ENCODE peak calls at places on chromosomes 4 and X, in four cellular contexts. One of them, this sample, is unnamed. For H3K4me1, the result is how much of the 10 kb centered on the place peaks cover.

GRCh38 chrX:78131117-78131516 is 8.3 kb downstream of the TAF9B start:
- DNase-seq in HepG2: no peak
- DNase-seq in GM12878: no peak
- DNase-seq in K562: no peak
- DNase-seq in this sample: no peak

GRCh38 chr4:156606444-156607197 is 365.0 kb downstream of the PDGFC start:
- DNase-seq in HepG2: no peak
- DNase-seq in GM12878: no peak
- DNase-seq in K562: no peak
- DNase-seq in this sample: no peak

GRCh38 chr4:128604204-128604603 is 205.3 kb upstream of the JADE1 start:
- DNase-seq in HepG2: no peak
- DNase-seq in GM12878: no peak
- DNase-seq in K562: no peak
- DNase-seq in this sample: no peak

GRCh38 chr4:38242822-38243384 is 282.7 kb downstream of the PTTG2 start:
- DNase-seq in HepG2: no peak
- DNase-seq in GM12878: no peak
- DNase-seq in K562: peak
- DNase-seq in this sample: peak

GRCh38 chr4:151418385-151418784 is 9.4 kb downstream of the FHIP1A start:
- DNase-seq in HepG2: peak
- DNase-seq in GM12878: no peak
- DNase-seq in K562: no peak
- DNase-seq in this sample: no peak

GRCh38 chr4:31995943-31996901 is 1276.1 kb downstream of the PCDH7 start:
- DNase-seq in HepG2: no peak
- DNase-seq in GM12878: no peak
- DNase-seq in K562: peak
- DNase-seq in this sample: no peak

GRCh38 chrX:7515681-7516413 is 327.1 kb upstream of the VCX start:
- DNase-seq in HepG2: no peak
- DNase-seq in GM12878: no peak
- DNase-seq in K562: no peak
- DNase-seq in this sample: no peak

GRCh38 chrX:57447856-57448255 is 144.0 kb upstream of the ZXDB start:
- DNase-seq in HepG2: peak
- DNase-seq in GM12878: no peak
- DNase-seq in K562: no peak
- DNase-seq in this sample: no peak

GRCh38 chrX:105190252-105190853 is 30.1 kb downstream of the TEX13A start:
- DNase-seq in HepG2: no peak
- DNase-seq in GM12878: no peak
- DNase-seq in K562: peak
- DNase-seq in this sample: no peak

GRCh38 chrX:150225266-150225665 is 137.9 kb upstream of the MAMLD1 start:
- DNase-seq in HepG2: no peak
- DNase-seq in GM12878: no peak
- DNase-seq in K562: no peak
- DNase-seq in this sample: no peak
- H3K4me1 ChIP-seq in HepG2: under half
- H3K4me1 ChIP-seq in GM12878: under half
- H3K4me1 ChIP-seq in K562: under half
- H3K4me1 ChIP-seq in this sample: under half

DNA sequence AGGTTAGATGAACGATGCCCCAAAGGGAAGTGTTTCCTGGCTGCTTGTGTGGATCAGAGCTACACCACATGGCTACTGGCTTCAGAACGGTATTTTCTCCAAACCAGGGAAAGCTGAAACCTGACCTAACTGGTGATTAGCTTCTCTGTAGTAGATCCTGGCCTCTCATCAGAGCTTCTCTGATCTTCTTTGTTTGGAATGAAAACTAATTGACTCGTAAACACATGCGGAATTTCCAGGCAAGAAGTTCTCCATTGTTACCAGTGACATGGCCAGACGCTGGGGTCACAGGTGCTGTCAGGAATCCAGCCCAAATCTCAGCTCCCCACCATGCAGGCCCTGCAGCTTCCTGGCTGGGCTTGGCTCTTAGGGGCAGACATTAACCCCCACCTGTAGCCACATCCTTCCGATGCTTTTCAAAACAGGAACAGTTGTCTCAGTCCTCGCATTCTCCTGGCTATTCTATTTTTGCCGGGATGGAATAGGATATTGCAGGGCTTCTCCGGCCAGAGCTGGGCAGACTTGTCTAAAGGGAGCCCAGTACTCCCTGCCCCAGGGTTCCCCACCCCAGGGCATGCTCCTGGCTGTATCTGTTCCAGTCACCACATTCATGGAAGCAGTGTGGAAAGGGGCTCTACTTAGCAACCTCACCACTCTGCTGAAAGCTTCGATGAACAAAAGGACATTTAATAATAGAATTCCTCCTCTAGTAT is 305.4 kb upstream of the F9 start:
- DNase-seq in HepG2: no peak
- DNase-seq in GM12878: no peak
- DNase-seq in K562: no peak
- DNase-seq in this sample: peak
- TF ChIP-seq HDAC6 in HepG2: no peak
- TF ChIP-seq HDAC6 in GM12878: no peak
- TF ChIP-seq HDAC6 in K562: no peak
- TF ChIP-seq HDAC6 in this sample: no peak

GRCh38 chr4:7786517-7786916 is 153.1 kb downstream of the AFAP1 start:
- DNase-seq in HepG2: no peak
- DNase-seq in GM12878: no peak
- DNase-seq in K562: no peak
- DNase-seq in this sample: no peak

GRCh38 chr4:7788193-7788592 is 151.5 kb downstream of the AFAP1 start:
- DNase-seq in HepG2: no peak
- DNase-seq in GM12878: no peak
- DNase-seq in K562: no peak
- DNase-seq in this sample: no peak

GRCh38 chr4:7786040-7786439 is 153.6 kb downstream of the AFAP1 start:
- DNase-seq in HepG2: no peak
- DNase-seq in GM12878: no peak
- DNase-seq in K562: no peak
- DNase-seq in this sample: no peak

GRCh38 chr4:7787681-7788141 is 151.9 kb downstream of the AFAP1 start:
- DNase-seq in HepG2: no peak
- DNase-seq in GM12878: no peak
- DNase-seq in K562: no peak
- DNase-seq in this sample: no peak

DNA sequence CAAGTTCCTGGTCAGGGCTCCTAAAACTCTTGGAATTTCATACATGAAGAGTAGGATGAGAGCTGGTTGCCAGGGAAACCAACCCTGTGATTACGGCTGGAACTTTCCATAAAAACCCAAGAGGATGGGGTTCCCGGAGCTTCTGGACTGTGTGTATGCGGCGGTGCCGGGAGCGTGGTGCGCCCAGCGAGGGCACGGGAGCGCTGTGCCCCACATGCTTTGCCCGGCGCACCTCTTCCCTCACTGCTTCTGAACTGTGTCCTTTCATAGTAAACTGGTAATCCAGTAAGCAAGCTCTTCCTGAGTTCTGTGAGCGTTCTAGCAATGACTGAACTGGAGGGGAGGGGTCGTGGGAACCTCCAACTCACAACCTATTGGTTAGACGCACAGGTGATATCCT is 152.6 kb downstream of the AFAP1 start:
- DNase-seq in HepG2: no peak
- DNase-seq in GM12878: no peak
- DNase-seq in K562: no peak
- DNase-seq in this sample: no peak
- H3K4me1 ChIP-seq in HepG2: under half
- H3K4me1 ChIP-seq in GM12878: under half
- H3K4me1 ChIP-seq in K562: under half
- H3K4me1 ChIP-seq in this sample: under half

GRCh38 chr4:174686826-174687225 is 142.2 kb downstream of the GLRA3 start:
- DNase-seq in HepG2: no peak
- DNase-seq in GM12878: no peak
- DNase-seq in K562: no peak
- DNase-seq in this sample: no peak

DNA sequence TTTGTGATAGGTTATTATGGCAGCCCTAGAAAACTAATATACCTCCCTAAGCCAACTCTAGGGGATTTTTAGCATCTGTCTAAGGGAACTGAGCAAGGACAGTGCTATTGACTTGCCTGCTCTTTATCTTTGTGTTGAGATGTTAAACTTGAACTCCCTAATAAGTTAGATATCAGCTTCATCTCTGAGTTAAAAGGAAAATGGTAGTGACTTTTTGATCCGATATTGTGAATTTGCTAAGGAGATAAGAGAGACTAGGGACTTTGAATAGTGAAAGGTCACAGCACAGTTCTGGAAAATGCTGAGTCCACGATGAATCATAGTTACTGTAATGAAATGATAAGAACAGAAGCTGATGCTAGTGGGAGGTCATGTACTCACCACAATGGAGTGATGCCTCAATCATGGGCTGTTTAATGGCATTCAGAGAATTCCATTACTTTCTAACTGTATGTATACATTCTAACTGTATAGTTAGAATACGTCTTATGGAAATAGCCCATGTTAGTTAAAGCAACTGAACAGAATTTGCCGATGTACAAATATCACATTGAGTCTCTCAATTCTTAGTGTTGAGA is 147.2 kb downstream of the GLRA3 start:
- DNase-seq in HepG2: no peak
- DNase-seq in GM12878: no peak
- DNase-seq in K562: peak
- DNase-seq in this sample: no peak
- TF ChIP-seq HDAC6 in HepG2: no peak
- TF ChIP-seq HDAC6 in GM12878: no peak
- TF ChIP-seq HDAC6 in K562: no peak
- TF ChIP-seq HDAC6 in this sample: no peak

DNA sequence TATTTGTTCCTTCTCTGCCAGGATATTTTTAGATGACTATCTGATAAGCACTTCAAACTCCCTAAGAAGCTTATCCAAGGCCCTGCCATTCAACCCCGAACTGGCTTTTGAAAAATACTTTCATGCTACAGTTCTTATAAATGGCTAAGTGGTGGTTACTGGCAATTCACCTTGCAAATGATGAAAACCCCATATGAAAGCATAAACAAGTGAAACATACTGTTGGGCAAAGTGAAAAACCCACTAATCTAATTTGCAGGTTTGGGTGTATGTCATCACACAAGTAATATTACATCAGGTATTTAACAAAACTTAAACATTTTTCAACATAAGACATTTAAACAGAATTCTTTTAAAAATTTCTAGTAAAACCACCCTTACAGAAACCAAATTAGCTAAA is 31.1 kb downstream of the TAPT1 start:
- DNase-seq in HepG2: no peak
- DNase-seq in GM12878: no peak
- DNase-seq in K562: no peak
- DNase-seq in this sample: no peak
- H3K4me1 ChIP-seq in HepG2: under half
- H3K4me1 ChIP-seq in GM12878: under half
- H3K4me1 ChIP-seq in K562: under half
- H3K4me1 ChIP-seq in this sample: under half

DNA sequence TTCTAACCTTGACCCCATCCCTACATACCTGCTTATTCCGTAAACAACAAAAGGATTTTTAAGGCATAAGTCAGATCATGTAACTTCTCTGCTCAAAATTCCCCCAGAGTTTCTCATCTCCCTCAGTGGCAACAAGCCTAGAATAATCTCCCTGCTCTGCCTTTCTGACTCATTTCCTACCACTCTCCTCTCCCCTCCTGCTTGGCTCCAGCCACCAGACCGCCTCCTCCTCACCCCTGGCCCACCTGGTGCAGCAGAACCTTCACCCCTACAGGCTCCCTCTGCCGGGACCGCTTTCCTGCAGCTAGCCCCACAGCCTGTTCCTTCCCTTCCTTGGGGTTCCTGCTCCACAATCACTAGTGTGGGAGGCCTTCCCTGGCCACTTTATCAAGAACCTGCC is 32.1 kb downstream of the TSPAN5 start:
- DNase-seq in HepG2: no peak
- DNase-seq in GM12878: no peak
- DNase-seq in K562: no peak
- DNase-seq in this sample: peak
- TF ChIP-seq HDAC6 in HepG2: no peak
- TF ChIP-seq HDAC6 in GM12878: no peak
- TF ChIP-seq HDAC6 in K562: no peak
- TF ChIP-seq HDAC6 in this sample: no peak

DNA sequence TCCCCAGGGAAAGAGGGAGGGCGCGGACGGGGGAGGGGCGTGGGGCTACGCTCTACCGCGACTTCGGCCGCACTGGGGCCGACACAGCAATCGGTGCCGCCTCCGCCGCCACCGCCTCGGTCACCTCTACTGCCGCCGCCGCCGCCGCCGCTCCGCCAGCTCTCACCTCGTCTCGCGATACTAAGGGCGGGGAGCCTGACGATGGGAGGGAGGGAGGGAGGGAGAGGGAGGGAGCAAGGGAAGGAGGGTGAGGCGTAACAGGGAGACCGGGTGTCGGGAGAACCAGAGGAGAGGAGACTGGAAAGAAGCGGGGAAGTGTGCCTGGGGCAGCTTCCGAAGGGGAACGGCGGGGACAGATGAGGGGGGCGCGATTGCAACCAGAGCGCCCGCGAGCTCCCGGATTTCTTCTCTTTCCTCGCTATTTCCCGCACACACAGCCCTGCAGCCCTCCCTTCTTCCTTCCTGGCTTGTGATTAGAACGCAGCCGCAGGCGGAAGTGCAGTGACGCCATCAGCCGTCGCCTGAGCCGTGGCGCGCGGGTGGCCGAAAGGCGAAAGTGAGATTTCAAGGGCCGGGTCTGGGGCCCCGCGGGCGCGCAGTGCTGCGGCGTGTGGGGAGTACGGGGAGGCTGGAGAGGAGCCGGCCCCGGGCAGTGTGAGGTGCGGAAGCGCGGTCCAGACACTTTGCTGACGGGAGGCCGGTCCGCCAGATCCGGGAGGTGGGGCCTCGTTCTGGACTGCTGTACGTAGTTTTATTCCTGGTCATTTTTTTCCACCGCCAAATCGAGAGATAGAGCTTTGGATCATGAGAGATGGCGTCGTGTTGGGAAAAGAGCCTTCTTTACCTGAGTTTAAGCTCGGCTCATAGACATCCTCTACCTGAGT is at the start of gene ANKRD17:
- DNase-seq in HepG2: peak
- DNase-seq in GM12878: peak
- DNase-seq in K562: peak
- DNase-seq in this sample: peak
- H3K4me1 ChIP-seq in HepG2: under half
- H3K4me1 ChIP-seq in GM12878: under half
- H3K4me1 ChIP-seq in K562: under half
- H3K4me1 ChIP-seq in this sample: under half

GRCh38 chrX:16842684-16843083 is 27.5 kb downstream of the RBBP7 start:
- DNase-seq in HepG2: no peak
- DNase-seq in GM12878: no peak
- DNase-seq in K562: no peak
- DNase-seq in this sample: no peak
- TF ChIP-seq HDAC6 in HepG2: no peak
- TF ChIP-seq HDAC6 in GM12878: no peak
- TF ChIP-seq HDAC6 in K562: no peak
- TF ChIP-seq HDAC6 in this sample: no peak